ENCODE peak calls at places on chromosomes 13 and 19, in eight cellular contexts. One of them, this sample, is unnamed. For H3K9me3, the result is how much of the 10 kb centered on the place peaks cover.

GRCh38 chr19:44626067-44626624 is 12.8 kb downstream of the IGSF23 start:
- DNase-seq in left ventricle myocardium inferior: no peak
- DNase-seq in cardiac muscle cell: no peak
- DNase-seq in aorta: peak
- DNase-seq in hepatocyte: peak
- DNase-seq in heart left ventricle: no peak
- DNase-seq in WERI-Rb-1: no peak
- DNase-seq in astrocyte: peak
- DNase-seq in this sample: no peak

GRCh38 chr19:13872695-13873389 is 4.1 kb upstream of the NANOS3 start:
- DNase-seq in left ventricle myocardium inferior: no peak
- DNase-seq in cardiac muscle cell: peak
- DNase-seq in aorta: no peak
- DNase-seq in hepatocyte: peak
- DNase-seq in heart left ventricle: no peak
- DNase-seq in WERI-Rb-1: no peak
- DNase-seq in astrocyte: no peak
- DNase-seq in this sample: no peak

GRCh38 chr19:33868076-33868735 is 71.5 kb downstream of the KCTD15 start:
- DNase-seq in left ventricle myocardium inferior: no peak
- DNase-seq in cardiac muscle cell: no peak
- DNase-seq in aorta: no peak
- DNase-seq in hepatocyte: no peak
- DNase-seq in heart left ventricle: peak
- DNase-seq in WERI-Rb-1: peak
- DNase-seq in astrocyte: no peak
- DNase-seq in this sample: no peak

GRCh38 chr13:20927858-20928257 is 25.3 kb upstream of the XPO4 start:
- DNase-seq in left ventricle myocardium inferior: no peak
- DNase-seq in cardiac muscle cell: no peak
- DNase-seq in aorta: no peak
- DNase-seq in hepatocyte: no peak
- DNase-seq in heart left ventricle: no peak
- DNase-seq in WERI-Rb-1: no peak
- DNase-seq in astrocyte: no peak
- DNase-seq in this sample: no peak

GRCh38 chr13:27288397-27288796 is 17.8 kb downstream of the RASL11A start:
- DNase-seq in left ventricle myocardium inferior: no peak
- DNase-seq in cardiac muscle cell: no peak
- DNase-seq in aorta: no peak
- DNase-seq in hepatocyte: no peak
- DNase-seq in heart left ventricle: no peak
- DNase-seq in WERI-Rb-1: no peak
- DNase-seq in astrocyte: no peak
- DNase-seq in this sample: no peak

GRCh38 chr13:56347014-56347413 is 793.7 kb upstream of the PRR20A start:
- DNase-seq in left ventricle myocardium inferior: no peak
- DNase-seq in cardiac muscle cell: no peak
- DNase-seq in aorta: no peak
- DNase-seq in hepatocyte: no peak
- DNase-seq in heart left ventricle: no peak
- DNase-seq in WERI-Rb-1: no peak
- DNase-seq in astrocyte: no peak
- DNase-seq in this sample: no peak

GRCh38 chr13:99908129-99908805 is 63.3 kb downstream of the ZIC5 start:
- DNase-seq in left ventricle myocardium inferior: no peak
- DNase-seq in cardiac muscle cell: no peak
- DNase-seq in aorta: no peak
- DNase-seq in hepatocyte: no peak
- DNase-seq in heart left ventricle: no peak
- DNase-seq in WERI-Rb-1: no peak
- DNase-seq in astrocyte: peak
- DNase-seq in this sample: peak

GRCh38 chr19:44303976-44304568 is 753 bp downstream of the ZNF235 start:
- DNase-seq in left ventricle myocardium inferior: no peak
- DNase-seq in cardiac muscle cell: peak
- DNase-seq in aorta: no peak
- DNase-seq in hepatocyte: peak
- DNase-seq in heart left ventricle: no peak
- DNase-seq in WERI-Rb-1: peak
- DNase-seq in astrocyte: peak
- DNase-seq in this sample: no peak

GRCh38 chr19:39032164-39032918 is at the start of gene FBXO27:
- DNase-seq in left ventricle myocardium inferior: peak
- DNase-seq in cardiac muscle cell: peak
- DNase-seq in aorta: no peak
- DNase-seq in hepatocyte: peak
- DNase-seq in heart left ventricle: peak
- DNase-seq in WERI-Rb-1: peak
- DNase-seq in astrocyte: no peak
- DNase-seq in this sample: peak

GRCh38 chr19:18057557-18057956 is 29.2 kb downstream of the IL12RB1 start:
- DNase-seq in left ventricle myocardium inferior: peak
- DNase-seq in cardiac muscle cell: no peak
- DNase-seq in aorta: peak
- DNase-seq in hepatocyte: no peak
- DNase-seq in heart left ventricle: peak
- DNase-seq in WERI-Rb-1: no peak
- DNase-seq in astrocyte: no peak
- DNase-seq in this sample: peak

GRCh38 chr13:44142911-44143665 is 230.5 kb upstream of the SERP2 start:
- DNase-seq in left ventricle myocardium inferior: no peak
- DNase-seq in cardiac muscle cell: no peak
- DNase-seq in aorta: no peak
- DNase-seq in hepatocyte: peak
- DNase-seq in heart left ventricle: no peak
- DNase-seq in WERI-Rb-1: no peak
- DNase-seq in astrocyte: peak
- DNase-seq in this sample: no peak

GRCh38 chr19:23999821-24000610 is 85.3 kb downstream of the ZNF726 start:
- DNase-seq in left ventricle myocardium inferior: no peak
- DNase-seq in cardiac muscle cell: no peak
- DNase-seq in aorta: no peak
- DNase-seq in hepatocyte: no peak
- DNase-seq in heart left ventricle: no peak
- DNase-seq in WERI-Rb-1: no peak
- DNase-seq in astrocyte: no peak
- DNase-seq in this sample: no peak

GRCh38 chr19:24000656-24001055 is 86.0 kb downstream of the ZNF726 start:
- DNase-seq in left ventricle myocardium inferior: no peak
- DNase-seq in cardiac muscle cell: no peak
- DNase-seq in aorta: no peak
- DNase-seq in hepatocyte: no peak
- DNase-seq in heart left ventricle: no peak
- DNase-seq in WERI-Rb-1: no peak
- DNase-seq in astrocyte: no peak
- DNase-seq in this sample: no peak

GRCh38 chr19:24003537-24003936 is 83.5 kb upstream of the ZNF254 start:
- DNase-seq in left ventricle myocardium inferior: no peak
- DNase-seq in cardiac muscle cell: no peak
- DNase-seq in aorta: no peak
- DNase-seq in hepatocyte: no peak
- DNase-seq in heart left ventricle: no peak
- DNase-seq in WERI-Rb-1: no peak
- DNase-seq in astrocyte: no peak
- DNase-seq in this sample: no peak

GRCh38 chr19:24002256-24002945 is 84.6 kb upstream of the ZNF254 start:
- DNase-seq in left ventricle myocardium inferior: no peak
- DNase-seq in cardiac muscle cell: no peak
- DNase-seq in aorta: no peak
- DNase-seq in hepatocyte: no peak
- DNase-seq in heart left ventricle: no peak
- DNase-seq in WERI-Rb-1: no peak
- DNase-seq in astrocyte: no peak
- DNase-seq in this sample: no peak

DNA sequence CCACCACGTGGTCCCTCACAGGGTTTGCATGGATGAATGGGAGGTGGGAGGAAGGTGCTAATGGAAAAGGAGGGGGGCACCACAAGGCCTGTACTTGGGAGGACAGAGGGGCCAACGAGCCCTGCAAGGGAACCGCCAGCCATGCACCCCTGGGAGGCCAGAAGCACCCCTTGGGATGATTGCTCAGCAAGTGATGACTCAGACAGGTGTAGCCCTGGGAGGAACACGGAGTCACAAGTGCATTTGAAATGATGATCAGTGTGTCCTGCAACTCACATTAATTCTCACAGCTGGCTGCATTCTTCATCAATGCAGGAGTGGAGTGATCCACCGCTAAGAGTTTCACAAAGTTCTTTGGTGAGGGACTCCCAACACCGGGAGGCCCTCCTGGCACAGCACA is 82.8 kb upstream of the ZNF254 start:
- DNase-seq in left ventricle myocardium inferior: no peak
- DNase-seq in cardiac muscle cell: no peak
- DNase-seq in aorta: no peak
- DNase-seq in hepatocyte: no peak
- DNase-seq in heart left ventricle: no peak
- DNase-seq in WERI-Rb-1: no peak
- DNase-seq in astrocyte: no peak
- DNase-seq in this sample: no peak
- H3K9me3 ChIP-seq in left ventricle myocardium inferior: under half
- H3K9me3 ChIP-seq in cardiac muscle cell: under half
- H3K9me3 ChIP-seq in aorta: under half
- H3K9me3 ChIP-seq in hepatocyte: under half
- H3K9me3 ChIP-seq in heart left ventricle: under half
- H3K9me3 ChIP-seq in WERI-Rb-1: under half
- H3K9me3 ChIP-seq in astrocyte: under half
- H3K9me3 ChIP-seq in this sample: under half

GRCh38 chr13:34076319-34076718 is 258.4 kb downstream of the RFC3 start:
- DNase-seq in left ventricle myocardium inferior: no peak
- DNase-seq in cardiac muscle cell: no peak
- DNase-seq in aorta: no peak
- DNase-seq in hepatocyte: no peak
- DNase-seq in heart left ventricle: no peak
- DNase-seq in WERI-Rb-1: no peak
- DNase-seq in astrocyte: peak
- DNase-seq in this sample: no peak

GRCh38 chr13:34078334-34078999 is 260.5 kb downstream of the RFC3 start:
- DNase-seq in left ventricle myocardium inferior: no peak
- DNase-seq in cardiac muscle cell: no peak
- DNase-seq in aorta: no peak
- DNase-seq in hepatocyte: no peak
- DNase-seq in heart left ventricle: no peak
- DNase-seq in WERI-Rb-1: no peak
- DNase-seq in astrocyte: no peak
- DNase-seq in this sample: no peak

DNA sequence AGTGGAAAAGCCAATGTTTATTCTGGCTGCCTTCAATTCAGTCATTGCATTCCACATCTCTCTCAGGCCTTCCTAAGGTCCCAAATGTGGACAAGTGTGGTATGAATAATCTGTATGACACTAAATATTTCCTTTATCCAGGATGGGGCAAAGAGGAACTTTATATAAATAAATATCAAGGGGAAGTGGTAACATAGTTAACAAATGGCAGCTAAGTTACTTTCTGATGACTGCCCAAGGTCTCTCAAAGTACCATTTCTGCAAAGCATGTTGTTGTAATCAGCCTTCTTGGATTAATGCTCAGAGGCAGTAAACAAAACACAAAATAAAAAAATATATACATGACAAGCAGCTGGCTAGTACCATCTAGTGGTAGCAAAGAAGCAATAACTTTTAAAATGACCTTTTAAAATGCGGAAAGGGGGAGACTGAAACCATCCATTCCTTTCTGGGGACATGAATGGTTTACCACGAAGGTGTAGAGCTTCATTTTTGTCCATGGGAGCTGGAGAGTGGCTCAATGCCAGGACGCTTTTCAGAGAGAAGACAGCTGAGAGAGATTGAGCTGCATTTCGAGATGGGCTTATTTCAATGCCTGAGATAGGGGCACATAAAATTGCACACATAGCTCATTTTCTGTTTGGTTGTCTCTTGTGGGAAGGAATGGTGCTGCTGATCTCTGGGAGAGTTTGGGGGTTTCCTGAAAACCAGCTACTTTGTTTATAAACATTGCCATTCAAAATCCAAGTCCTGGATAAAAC is 259.2 kb downstream of the RFC3 start:
- DNase-seq in left ventricle myocardium inferior: no peak
- DNase-seq in cardiac muscle cell: peak
- DNase-seq in aorta: no peak
- DNase-seq in hepatocyte: peak
- DNase-seq in heart left ventricle: no peak
- DNase-seq in WERI-Rb-1: no peak
- DNase-seq in astrocyte: peak
- DNase-seq in this sample: no peak
- H3K4me3 ChIP-seq in left ventricle myocardium inferior: no peak
- H3K4me3 ChIP-seq in cardiac muscle cell: no peak
- H3K4me3 ChIP-seq in aorta: no peak
- H3K4me3 ChIP-seq in hepatocyte: no peak
- H3K4me3 ChIP-seq in heart left ventricle: no peak
- H3K4me3 ChIP-seq in WERI-Rb-1: no peak
- H3K4me3 ChIP-seq in astrocyte: peak
- H3K4me3 ChIP-seq in this sample: no peak

DNA sequence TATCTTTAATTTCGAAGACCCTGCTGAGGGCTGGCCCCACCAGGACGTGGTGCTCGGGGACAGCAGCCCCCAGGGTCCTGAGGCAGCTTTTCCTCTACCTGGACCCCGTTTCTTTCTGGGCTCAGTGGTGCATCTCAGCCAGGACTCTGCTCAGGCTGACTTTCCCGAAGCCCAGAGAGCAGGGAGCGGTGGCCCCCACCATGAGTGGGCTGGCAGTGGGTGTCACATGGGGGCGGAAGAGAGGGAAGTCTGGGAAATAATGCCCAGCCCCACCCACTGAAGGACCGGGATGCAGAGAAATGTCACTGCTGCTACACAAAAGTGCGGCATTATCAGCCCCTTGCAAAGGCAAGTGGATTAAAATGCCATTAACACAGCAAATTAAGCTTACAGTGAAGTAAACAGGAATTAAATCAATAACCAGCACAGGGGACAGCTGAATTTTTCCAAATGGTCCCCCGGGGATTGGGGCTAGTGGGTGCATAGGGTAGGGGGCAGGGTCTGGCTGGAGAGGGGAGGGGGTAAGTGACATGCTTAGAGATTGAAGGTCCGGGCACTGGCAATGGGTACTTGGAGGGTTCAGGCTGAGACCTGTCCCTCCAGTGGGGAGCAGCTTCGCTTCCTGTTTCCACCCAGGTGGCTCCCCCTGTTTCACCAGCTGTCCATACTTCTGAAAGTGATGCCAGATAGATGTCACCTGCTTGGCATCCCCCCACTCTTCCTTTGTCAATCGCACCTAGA is 177.3 kb downstream of the URI1 start:
- DNase-seq in left ventricle myocardium inferior: no peak
- DNase-seq in cardiac muscle cell: no peak
- DNase-seq in aorta: no peak
- DNase-seq in hepatocyte: no peak
- DNase-seq in heart left ventricle: no peak
- DNase-seq in WERI-Rb-1: no peak
- DNase-seq in astrocyte: no peak
- DNase-seq in this sample: no peak
- H3K9me3 ChIP-seq in left ventricle myocardium inferior: under half
- H3K9me3 ChIP-seq in cardiac muscle cell: under half
- H3K9me3 ChIP-seq in aorta: under half
- H3K9me3 ChIP-seq in hepatocyte: under half
- H3K9me3 ChIP-seq in heart left ventricle: under half
- H3K9me3 ChIP-seq in WERI-Rb-1: under half
- H3K9me3 ChIP-seq in astrocyte: under half
- H3K9me3 ChIP-seq in this sample: under half

DNA sequence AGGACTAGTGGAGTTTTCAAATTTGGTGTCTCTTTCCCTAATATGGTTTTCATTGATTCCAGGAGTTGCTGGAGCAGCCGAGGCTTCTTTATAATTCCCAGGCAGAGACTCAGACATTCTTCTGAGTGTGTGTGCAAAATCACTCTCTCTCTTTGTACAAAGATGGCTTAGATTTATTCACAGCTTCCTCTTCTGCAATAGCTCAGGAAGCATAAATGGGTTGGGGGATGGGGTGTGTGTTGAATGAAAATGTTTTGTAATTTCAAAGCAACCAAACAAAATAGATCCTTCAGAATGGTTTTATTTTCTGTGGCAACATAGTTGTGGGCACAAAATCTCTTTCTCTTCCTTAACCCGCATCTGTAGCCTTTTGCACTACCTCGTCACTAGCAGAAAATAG is 66.5 kb downstream of the CBY2 start:
- DNase-seq in left ventricle myocardium inferior: no peak
- DNase-seq in cardiac muscle cell: no peak
- DNase-seq in aorta: no peak
- DNase-seq in hepatocyte: no peak
- DNase-seq in heart left ventricle: no peak
- DNase-seq in WERI-Rb-1: no peak
- DNase-seq in astrocyte: no peak
- DNase-seq in this sample: no peak
- H3K4me3 ChIP-seq in left ventricle myocardium inferior: no peak
- H3K4me3 ChIP-seq in cardiac muscle cell: no peak
- H3K4me3 ChIP-seq in aorta: no peak
- H3K4me3 ChIP-seq in hepatocyte: no peak
- H3K4me3 ChIP-seq in heart left ventricle: no peak
- H3K4me3 ChIP-seq in WERI-Rb-1: no peak
- H3K4me3 ChIP-seq in astrocyte: no peak
- H3K4me3 ChIP-seq in this sample: no peak